ENCODE peak calls at places on chromosomes 16 and 17, in four cellular contexts. K is SK-N-SH, U is sigmoid colon, M is A549. G is an unnamed sample.

GRCh38 chr16:69761983-69762842 is at the start of gene WWP2:
- DNase-seq in K (peak), U (peak), M (peak), G (peak)

GRCh38 chr16:50547340-50547865 is 793 bp upstream of the NKD1 start:
- DNase-seq in K (peak), U (peak), M (peak), G (no peak)

GRCh38 chr17:30323895-30324319 is 9.9 kb downstream of the TMIGD1 start:
- DNase-seq in K (no peak), U (no peak), M (peak), G (no peak)

GRCh38 chr17:47957591-47958490 is at the start of gene PRR15L:
- DNase-seq in K (no peak), U (no peak), M (no peak), G (no peak)

GRCh38 chr16:87764600-87765472 is 950 bp downstream of the KLHDC4 start:
- DNase-seq in K (peak), U (no peak), M (no peak), G (no peak)

GRCh38 chr17:79838541-79839274 is 532 bp downstream of the CBX4 start:
- DNase-seq in K (peak), U (no peak), M (peak), G (no peak)

GRCh38 chr17:9905902-9906301 is 831 bp upstream of the RCVRN start:
- DNase-seq in K (peak), U (no peak), M (peak), G (no peak)

GRCh38 chr16:87674405-87674804 is 72.1 kb downstream of the JPH3 start:
- DNase-seq in K (no peak), U (no peak), M (no peak), G (no peak)

GRCh38 chr17:35312790-35313711 is 60.4 kb downstream of the SLFN11 start:
- DNase-seq in K (peak), U (peak), M (peak), G (no peak)

GRCh38 chr17:58337600-58338453 is 9.2 kb upstream of the TSPOAP1 start:
- DNase-seq in K (no peak), U (peak), M (no peak), G (no peak)

GRCh38 chr16:67163164-67163902 is 1.2 kb upstream of the HSF4 start:
- DNase-seq in K (peak), U (peak), M (no peak), G (no peak)

GRCh38 chr16:12113581-12114375 is 137.2 kb downstream of the SNX29 start:
- DNase-seq in K (peak), U (no peak), M (no peak), G (no peak)

GRCh38 chr17:288802-289356 is 63.7 kb downstream of the RPH3AL start:
- DNase-seq in K (no peak), U (peak), M (no peak), G (no peak)

GRCh38 chr17:79306688-79307323 is 232.2 kb downstream of the ENGASE start:
- DNase-seq in K (no peak), U (no peak), M (no peak), G (no peak)

GRCh38 chr17:67613961-67614360 is 103.8 kb upstream of the NOL11 start:
- DNase-seq in K (no peak), U (no peak), M (no peak), G (no peak)

GRCh38 chr17:38320482-38320881 is 23.3 kb downstream of the GPR179 start:
- DNase-seq in K (no peak), U (no peak), M (no peak), G (no peak)

GRCh38 chr17:51120357-51120738 is 320 bp downstream of the SPAG9 start:
- DNase-seq in K (peak), U (peak), M (peak), G (no peak)

GRCh38 chr17:7560172-7561027 is 1.3 kb upstream of the SENP3 start:
- DNase-seq in K (peak), U (peak), M (peak), G (no peak)

GRCh38 chr16:85284138-85284897 is 172.0 kb upstream of the CIBAR2 start:
- DNase-seq in K (no peak), U (no peak), M (no peak), G (no peak)

GRCh38 chr16:9139965-9140364 is 48.5 kb downstream of the HAPSTR1 start:
- DNase-seq in K (peak), U (no peak), M (peak), G (no peak)

GRCh38 chr17:81368161-81368560 is 27.1 kb upstream of the BAHCC1 start:
- DNase-seq in K (no peak), U (no peak), M (no peak), G (no peak)

GRCh38 chr17:75773808-75774470 is 8.9 kb upstream of the GALK1 start:
- DNase-seq in K (peak), U (peak), M (no peak), G (no peak)

GRCh38 chr17:14301761-14302401 is 1.0 kb downstream of the HS3ST3B1 start:
- DNase-seq in K (no peak), U (no peak), M (peak), G (no peak)

GRCh38 chr17:6547336-6547735 is 9.0 kb downstream of the PITPNM3 start:
- DNase-seq in K (no peak), U (no peak), M (no peak), G (no peak)

GRCh38 chr16:53224932-53225533 is 170.2 kb downstream of the CHD9 start:
- DNase-seq in K (no peak), U (no peak), M (peak), G (no peak)

GRCh38 chr17:33751702-33752065 is 458.6 kb upstream of the ASIC2 start:
- DNase-seq in K (no peak), U (no peak), M (no peak), G (no peak)

GRCh38 chr16:7921360-7921759 is 588.7 kb downstream of the RBFOX1 start:
- DNase-seq in K (no peak), U (no peak), M (no peak), G (no peak)

GRCh38 chr17:37133131-37133530 is 184.4 kb downstream of the AATF start:
- DNase-seq in K (no peak), U (no peak), M (no peak), G (no peak)

GRCh38 chr16:69351309-69352027 is at the start of gene TMED6:
- DNase-seq in K (no peak), U (no peak), M (no peak), G (no peak)

GRCh38 chr17:69814031-69814430 is 261.0 kb upstream of the KCNJ16 start:
- DNase-seq in K (no peak), U (no peak), M (no peak), G (no peak)
- TF ChIP-seq EP300 in K (no peak), U (no peak), M (no peak), G (no peak)

GRCh38 chr16:77191259-77191969 is 424 bp downstream of the MON1B start:
- DNase-seq in K (peak), U (peak), M (peak), G (no peak)

GRCh38 chr16:77190190-77190477 is 856 bp upstream of the MON1B start:
- DNase-seq in K (no peak), U (no peak), M (no peak), G (no peak)

GRCh38 chr16:77194295-77195231 is 3.6 kb downstream of the MON1B start:
- DNase-seq in K (no peak), U (no peak), M (no peak), G (no peak)

GRCh38 chr16:77193377-77193776 is 2.4 kb downstream of the MON1B start:
- DNase-seq in K (no peak), U (no peak), M (no peak), G (no peak)

GRCh38 chr16:77190478-77191258 is at the start of gene MON1B:
- DNase-seq in K (peak), U (peak), M (peak), G (peak)
- TF ChIP-seq EP300 in K (no peak), U (no peak), M (no peak), G (no peak)

DNA sequence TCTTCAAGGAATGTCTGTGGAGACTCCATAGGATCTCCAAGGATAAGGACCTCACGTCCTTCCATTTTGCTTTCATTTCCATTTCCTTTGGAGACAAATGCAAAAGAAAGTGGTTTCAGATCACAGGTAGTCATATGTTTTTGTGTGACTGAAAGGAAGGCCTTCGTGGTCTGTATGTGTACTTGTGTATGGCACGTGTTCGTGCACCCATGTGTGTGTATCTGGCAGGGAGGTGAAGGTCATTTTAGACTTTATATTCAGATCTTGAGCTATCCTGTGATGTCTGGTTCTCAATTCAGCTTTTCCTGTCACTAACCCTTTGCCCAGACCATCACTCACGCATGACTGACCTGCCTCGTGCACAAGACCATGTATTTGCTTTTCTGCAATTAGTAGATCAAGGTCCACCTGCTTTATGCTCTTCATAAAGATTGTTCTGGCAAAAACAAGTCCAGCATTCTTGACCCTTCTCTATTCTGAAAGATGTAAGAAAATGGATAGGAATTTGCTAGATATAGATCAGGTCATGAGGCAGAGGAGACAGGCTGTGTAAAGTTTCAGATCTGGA is 139.7 kb upstream of the MAF start:
- DNase-seq in K (no peak), U (no peak), M (no peak), G (no peak)
- TF ChIP-seq EP300 in K (no peak), U (no peak), M (no peak), G (no peak)

GRCh38 chr17:39730095-39730921 is at the start of gene MIEN1:
- DNase-seq in K (peak), U (peak), M (peak), G (peak)
- TF ChIP-seq EP300 in K (no peak), U (no peak), M (no peak), G (no peak)

DNA sequence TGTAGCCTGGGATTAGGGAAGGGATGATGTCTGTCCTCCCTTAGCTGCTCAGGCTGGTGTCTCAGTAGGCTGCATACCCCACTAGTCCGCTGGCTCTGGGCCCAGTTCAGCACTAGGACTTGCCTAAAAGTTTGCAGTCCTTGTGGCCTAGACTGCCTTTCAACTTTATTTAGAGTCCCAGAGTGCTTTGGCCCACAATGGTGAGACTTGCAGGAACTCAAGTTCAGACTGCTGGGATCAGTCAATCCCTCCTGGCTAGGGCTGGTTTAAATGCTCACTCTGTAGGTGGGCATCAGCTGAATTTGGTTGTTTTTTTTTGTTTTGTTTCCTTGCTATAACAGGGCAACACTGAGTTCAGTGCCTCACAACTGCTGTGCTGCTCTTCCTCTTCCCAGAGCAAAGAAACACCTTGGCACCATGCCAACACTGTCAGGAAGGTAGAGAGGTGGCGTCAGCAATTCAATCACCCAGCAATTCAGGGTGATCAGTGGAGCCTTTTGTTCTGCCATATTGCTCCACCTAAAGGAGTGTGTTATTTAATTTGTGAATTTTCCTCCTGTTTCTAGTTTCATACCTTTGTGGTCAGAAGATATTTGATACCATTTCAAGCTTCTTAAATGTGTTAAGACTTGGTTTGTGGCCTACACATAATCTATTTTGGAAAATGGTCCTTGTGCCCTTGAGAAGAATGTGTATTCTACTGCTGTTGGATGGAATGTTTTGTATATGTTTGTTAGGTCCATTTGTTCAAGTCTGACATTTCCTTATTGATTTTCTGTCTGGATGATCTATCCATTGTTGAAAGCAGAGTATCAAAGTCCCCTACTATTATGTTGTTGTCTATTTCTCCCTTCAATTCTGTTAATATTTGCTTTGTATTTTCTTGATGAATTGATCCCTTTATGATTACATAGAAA is 284.0 kb upstream of the PMFBP1 start:
- DNase-seq in K (no peak), U (no peak), M (no peak), G (no peak)
- TF ChIP-seq EP300 in K (no peak), U (no peak), M (no peak), G (no peak)

DNA sequence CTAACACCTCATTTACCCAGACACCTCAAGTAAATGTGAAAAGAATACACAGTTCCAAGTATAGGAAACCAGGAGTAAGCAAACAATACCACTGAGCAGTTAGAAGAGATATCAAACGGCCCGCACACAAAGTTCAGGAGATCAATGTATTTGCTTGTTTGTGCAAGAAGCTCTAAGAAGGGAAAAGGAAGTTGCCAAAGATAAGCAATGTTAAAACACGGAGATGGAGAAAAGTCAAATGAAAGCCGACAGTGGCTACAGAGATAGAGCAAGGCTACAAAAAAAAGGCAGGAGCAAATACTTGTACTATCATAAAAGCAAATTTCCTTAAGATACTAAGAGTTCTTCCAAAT is 29.5 kb downstream of the PSME3IP1 start:
- DNase-seq in K (no peak), U (no peak), M (no peak), G (no peak)
- TF ChIP-seq EP300 in K (no peak), U (no peak), M (no peak), G (no peak)

GRCh38 chr16:30378236-30379164 is 3.9 kb downstream of the SEPTIN1 start:
- DNase-seq in K (peak), U (peak), M (peak), G (peak)
- TF ChIP-seq EP300 in K (peak), U (no peak), M (no peak), G (no peak)